ENCODE peak calls at places on chromosomes 4 and X, in four cellular contexts. T is H1, P is H9, I is mesendoderm. A is an unnamed sample.

GRCh38 chrX:109281478-109282275 is 200.2 kb downstream of the GUCY2F start:
- DNase-seq in T (no peak), P (no peak), I (peak; percentile 65), A (no peak)

GRCh38 chrX:9555354-9555753 is 90.5 kb downstream of the TBL1X start:
- DNase-seq in T (no peak), P (no peak), I (no peak), A (peak; percentile 36)

GRCh38 chr4:129092636-129093172 is 635 bp downstream of the SCLT1 start:
- DNase-seq in T (no peak), P (no peak), I (no peak), A (peak; percentile 28)

GRCh38 chr4:38157592-38157991 is 197.4 kb downstream of the PTTG2 start:
- DNase-seq in T (no peak), P (no peak), I (no peak), A (no peak)

GRCh38 chr4:147736458-147736857 is 4.6 kb downstream of the ARHGAP10 start:
- DNase-seq in T (no peak), P (no peak), I (peak; percentile 92), A (peak; percentile 79)

GRCh38 chr4:55136634-55137033 is 11.2 kb upstream of the KDR start:
- DNase-seq in T (no peak), P (no peak), I (no peak), A (no peak)

GRCh38 chrX:103688949-103689348 is 2.5 kb upstream of the MORF4L2 start:
- DNase-seq in T (no peak), P (no peak), I (peak; percentile 11), A (peak; percentile 44)

GRCh38 chr4:31065086-31065485 is 344.9 kb downstream of the PCDH7 start:
- DNase-seq in T (no peak), P (no peak), I (no peak), A (no peak)

GRCh38 chrX:64394059-64394873 is 986 bp downstream of the MTMR8 start:
- DNase-seq in T (no peak), P (peak; percentile 26), I (peak; percentile 16), A (no peak)

GRCh38 chr4:144820115-144820514 is 174.2 kb downstream of the HHIP start:
- DNase-seq in T (no peak), P (no peak), I (peak; percentile 5), A (peak; percentile 11)

GRCh38 chr4:53050361-53050774 is 188.3 kb downstream of the RASL11B start:
- DNase-seq in T (no peak), P (no peak), I (no peak), A (no peak)

GRCh38 chrX:42485621-42486020 is 292.3 kb downstream of the PPP1R2C start:
- DNase-seq in T (no peak), P (no peak), I (no peak), A (no peak)

GRCh38 chrX:2898861-2899512 is 30.2 kb downstream of the ARSD start:
- DNase-seq in T (no peak), P (no peak), I (no peak), A (no peak)

GRCh38 chr4:43380093-43380492 is 487.6 kb downstream of the GRXCR1 start:
- DNase-seq in T (no peak), P (no peak), I (no peak), A (no peak)

GRCh38 chr4:49044270-49044669 is 58.2 kb downstream of the CWH43 start:
- DNase-seq in T (no peak), P (no peak), I (no peak), A (no peak)

GRCh38 chr4:148315049-148315448 is 127.2 kb downstream of the NR3C2 start:
- DNase-seq in T (no peak), P (no peak), I (no peak), A (peak; percentile 59)

GRCh38 chr4:165379662-165380061 is 854 bp downstream of the CPE start:
- DNase-seq in T (peak; percentile 61), P (peak; percentile 59), I (peak; percentile 89), A (no peak)

GRCh38 chrX:132092439-132093065 is 35.3 kb downstream of the FRMD7 start:
- DNase-seq in T (peak; percentile 57), P (peak; percentile 66), I (peak; percentile 79), A (peak; percentile 61)

GRCh38 chr4:94762326-94762725 is 4.6 kb downstream of the BMPR1B start:
- DNase-seq in T (no peak), P (no peak), I (no peak), A (no peak)

GRCh38 chr4:6909113-6909969 is at the start of gene TBC1D14:
- DNase-seq in T (peak; percentile 91), P (peak; percentile 89), I (peak; percentile 92), A (peak; percentile 81)

GRCh38 chr4:130395871-130396270 is 1299.9 kb downstream of the C4orf33 start:
- DNase-seq in T (no peak), P (no peak), I (no peak), A (peak; percentile 89)

GRCh38 chr4:170336238-170336775 is 246.6 kb upstream of the AADAT start:
- DNase-seq in T (no peak), P (no peak), I (no peak), A (no peak)

DNA sequence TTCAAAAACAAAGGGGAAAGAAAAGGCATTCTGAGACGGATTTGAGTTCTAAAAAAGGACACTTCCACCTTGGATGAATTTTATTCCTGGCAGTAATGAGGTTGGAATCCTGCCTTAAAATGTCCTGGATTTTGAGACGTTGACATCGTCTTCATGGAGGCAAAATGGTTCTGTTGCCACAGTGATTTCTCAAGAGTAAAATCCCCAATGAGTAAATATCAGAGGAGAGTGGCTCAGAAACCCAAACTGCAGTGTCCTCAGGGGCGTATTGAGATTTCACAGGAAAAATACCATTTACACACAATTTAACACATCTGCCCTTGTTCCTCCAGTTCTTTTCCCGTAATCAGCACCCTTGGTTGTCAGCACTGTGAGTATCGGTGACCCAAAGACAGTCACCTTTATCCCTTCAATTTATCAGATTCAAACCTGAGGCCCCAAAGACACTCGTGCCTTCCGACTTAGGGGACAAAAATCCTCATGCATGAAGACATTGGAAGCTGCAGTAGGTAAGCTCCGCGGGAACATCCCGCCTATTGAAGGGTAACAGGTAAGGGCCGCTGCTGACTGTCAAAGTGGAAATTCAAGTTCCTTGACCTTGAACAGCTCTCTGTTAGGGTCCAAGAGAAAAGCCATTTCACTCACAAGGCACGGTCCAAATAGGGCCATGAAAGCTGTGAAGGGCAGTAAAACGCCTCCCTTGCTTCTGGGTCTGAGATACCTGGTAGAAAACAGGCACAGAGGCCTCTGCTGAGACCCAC is 34.4 kb downstream of the CCDC149 start:
- DNase-seq in T (no peak), P (no peak), I (no peak), A (no peak)
- H3K56ac ChIP-seq in T (no peak overlapping the region), P (no peak overlapping the region), I (no peak overlapping the region), A (no peak overlapping the region)

GRCh38 chr4:8102831-8103230 is 55.8 kb downstream of the ABLIM2 start:
- DNase-seq in T (no peak), P (no peak), I (no peak), A (no peak)

GRCh38 chr4:8104491-8105302 is 53.9 kb downstream of the ABLIM2 start:
- DNase-seq in T (no peak), P (no peak), I (no peak), A (no peak)

GRCh38 chr4:8101796-8102355 is 56.7 kb downstream of the ABLIM2 start:
- DNase-seq in T (no peak), P (no peak), I (no peak), A (no peak)

GRCh38 chr4:8103991-8104390 is 54.6 kb downstream of the ABLIM2 start:
- DNase-seq in T (no peak), P (no peak), I (no peak), A (no peak)

GRCh38 chr4:8103421-8103820 is 55.2 kb downstream of the ABLIM2 start:
- DNase-seq in T (no peak), P (no peak), I (no peak), A (no peak)
- H3K56ac ChIP-seq in T (no peak overlapping the region), P (no peak overlapping the region), I (no peak overlapping the region), A (no peak overlapping the region)

GRCh38 chr4:110335399-110335798 is 137.0 kb upstream of the ELOVL6 start:
- DNase-seq in T (no peak), P (no peak), I (no peak), A (no peak)
- H3K56ac ChIP-seq in T (no peak overlapping the region), P (no peak overlapping the region), I (no peak overlapping the region), A (no peak overlapping the region)

GRCh38 chr4:29565256-29565655 is 1154.9 kb upstream of the PCDH7 start:
- DNase-seq in T (no peak), P (no peak), I (no peak), A (no peak)
- H3K56ac ChIP-seq in T (no peak overlapping the region), P (no peak overlapping the region), I (no peak overlapping the region), A (no peak overlapping the region)

DNA sequence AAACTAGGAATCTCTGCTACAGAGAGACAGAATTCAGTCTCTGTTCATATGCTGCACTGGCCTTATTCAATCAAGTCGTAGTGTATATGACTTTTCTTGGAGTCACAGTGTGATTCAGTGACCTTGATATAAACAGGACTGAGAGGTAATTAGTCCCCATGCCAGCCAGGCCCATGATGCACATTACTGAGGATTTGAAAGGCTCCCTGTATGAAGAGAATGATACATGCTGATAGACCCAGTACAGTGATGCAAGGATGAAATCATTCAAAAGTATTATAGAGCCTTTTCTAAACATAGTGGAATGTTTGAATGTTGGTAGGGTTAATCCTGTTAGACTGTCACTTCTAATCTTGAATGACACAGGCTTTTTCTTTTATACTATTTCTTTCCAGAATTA is 34.1 kb downstream of the ANXA3 start:
- DNase-seq in T (no peak), P (no peak), I (no peak), A (peak; percentile 86)
- H3K56ac ChIP-seq in T (no peak overlapping the region), P (no peak overlapping the region), I (no peak overlapping the region), A (no peak overlapping the region)

GRCh38 chr4:80263541-80264351 is 2.7 kb upstream of the FGF5 start:
- DNase-seq in T (peak; percentile 66), P (peak; percentile 44), I (peak; percentile 73), A (no peak)
- H3K56ac ChIP-seq in T (no peak overlapping the region), P (no peak overlapping the region), I (peak overlapping the region; percentile 39), A (no peak overlapping the region)

DNA sequence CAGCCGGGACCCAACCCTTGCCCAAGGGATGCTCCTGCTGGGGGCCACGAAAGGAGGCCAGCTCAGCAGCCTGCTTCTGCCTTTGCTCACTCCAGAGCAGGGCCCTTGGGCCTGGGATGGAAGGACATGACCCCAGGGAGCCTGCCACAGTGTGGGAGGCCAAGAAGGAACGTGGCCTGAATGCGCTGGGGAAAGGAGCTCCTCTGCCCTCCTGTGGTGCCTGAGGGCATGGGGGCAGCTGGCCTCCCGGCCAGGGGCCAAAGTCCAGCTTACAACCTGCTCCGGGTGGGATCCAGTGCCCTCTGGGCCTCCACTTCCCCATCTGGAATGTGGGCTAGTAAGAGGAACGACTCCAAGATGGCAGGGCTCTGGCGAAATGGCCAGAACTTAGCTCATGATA is 2.0 kb upstream of the ATP2B3 start:
- DNase-seq in T (no peak), P (no peak), I (no peak), A (no peak)
- H3K56ac ChIP-seq in T (no peak overlapping the region), P (no peak overlapping the region), I (no peak overlapping the region), A (no peak overlapping the region)

GRCh38 chr4:72366601-72367000 is 202.4 kb downstream of the ADAMTS3 start:
- DNase-seq in T (no peak), P (no peak), I (no peak), A (no peak)
- H3K56ac ChIP-seq in T (no peak overlapping the region), P (no peak overlapping the region), I (no peak overlapping the region), A (no peak overlapping the region)